ENCODE peak calls at places on chromosomes 3 and 15, in eight cellular contexts. G is esophagus muscularis mucosa, D is suprapubic skin, N is sigmoid colon, O is breast epithelium, J is thyroid gland, A is heart left ventricle, E is vagina. K is an unnamed sample. For H3K27me3, the result is how much of the 10 kb centered on the place peaks cover.

GRCh38 chr15:90407871-90408317 is 19.9 kb downstream of the IQGAP1 start:
- DNase-seq in D (no peak), A (no peak), J (no peak), E (no peak), N (no peak), O (no peak), G (no peak), K (no peak)

GRCh38 chr3:149296972-149297371 is 36.5 kb downstream of the TM4SF18 start:
- DNase-seq in J (no peak), N (no peak), A (no peak), E (no peak), G (no peak), O (no peak), D (no peak), K (no peak)

GRCh38 chr15:39597751-39598185 is 16.9 kb downstream of the THBS1 start:
- DNase-seq in O (no peak), A (no peak), J (no peak), E (no peak), D (no peak), N (no peak), G (no peak), K (no peak)

GRCh38 chr3:42507252-42507651 is 4.8 kb downstream of the VIPR1 start:
- DNase-seq in A (peak), D (peak), E (no peak), N (peak), G (no peak), J (peak), O (peak), K (peak)

GRCh38 chr15:73926191-73927002 is at the start of gene LOXL1:
- DNase-seq in O (peak), D (no peak), G (no peak), E (no peak), N (peak), A (peak), J (peak), K (peak)

GRCh38 chr3:72907851-72908620 is 20.2 kb downstream of the GXYLT2 start:
- DNase-seq in J (peak), G (no peak), E (no peak), O (peak), D (no peak), A (peak), N (no peak), K (no peak)

GRCh38 chr3:46714728-46715506 is 2.8 kb downstream of the PRSS50 start:
- DNase-seq in G (no peak), D (no peak), A (peak), N (peak), O (no peak), J (no peak), E (peak), K (no peak)

GRCh38 chr3:42014949-42015533 is 53.1 kb upstream of the ULK4 start:
- DNase-seq in N (peak), O (no peak), J (peak), D (peak), G (no peak), A (peak), E (no peak), K (peak)

GRCh38 chr3:26712211-26713026 is 89.8 kb downstream of the LRRC3B start:
- DNase-seq in J (no peak), G (no peak), D (no peak), O (no peak), E (no peak), A (no peak), N (no peak), K (no peak)

GRCh38 chr3:48820626-48821324 is 26.9 kb downstream of the PRKAR2A start:
- DNase-seq in A (no peak), E (no peak), N (no peak), G (no peak), D (no peak), O (no peak), J (no peak), K (no peak)

GRCh38 chr3:150384517-150385212 is 23.4 kb upstream of the TSC22D2 start:
- DNase-seq in D (no peak), O (no peak), A (peak), J (peak), N (no peak), E (no peak), G (no peak), K (peak)

GRCh38 chr15:84079885-84080777 is 155.4 kb upstream of the GOLGA6L4 start:
- DNase-seq in A (peak), D (no peak), O (no peak), N (peak), G (no peak), J (peak), E (no peak), K (peak)

GRCh38 chr15:72415304-72415703 is 17.2 kb downstream of the TMEM202 start:
- DNase-seq in J (no peak), G (no peak), N (no peak), E (no peak), O (no peak), A (no peak), D (no peak), K (no peak)

GRCh38 chr3:75192065-75192658 is 472.0 kb upstream of the FRG2C start:
- DNase-seq in G (no peak), A (peak), J (peak), E (no peak), O (peak), N (no peak), D (no peak), K (no peak)

GRCh38 chr3:50807266-50807665 is 132.5 kb downstream of the DOCK3 start:
- DNase-seq in J (peak), E (no peak), A (no peak), N (no peak), D (no peak), O (no peak), G (peak), K (no peak)
- H3K27me3 ChIP-seq in J (under half), E (under half), A (under half), N (under half), D (under half), O (under half), G (under half), K (under half)

GRCh38 chr3:176799675-176800074 is 397.6 kb downstream of the TBL1XR1 start:
- DNase-seq in G (no peak), D (no peak), E (no peak), O (no peak), A (no peak), J (no peak), N (no peak), K (no peak)
- H3K27ac ChIP-seq in G (no peak), D (no peak), E (no peak), O (peak), A (no peak), J (no peak), N (peak), K (no peak)

DNA sequence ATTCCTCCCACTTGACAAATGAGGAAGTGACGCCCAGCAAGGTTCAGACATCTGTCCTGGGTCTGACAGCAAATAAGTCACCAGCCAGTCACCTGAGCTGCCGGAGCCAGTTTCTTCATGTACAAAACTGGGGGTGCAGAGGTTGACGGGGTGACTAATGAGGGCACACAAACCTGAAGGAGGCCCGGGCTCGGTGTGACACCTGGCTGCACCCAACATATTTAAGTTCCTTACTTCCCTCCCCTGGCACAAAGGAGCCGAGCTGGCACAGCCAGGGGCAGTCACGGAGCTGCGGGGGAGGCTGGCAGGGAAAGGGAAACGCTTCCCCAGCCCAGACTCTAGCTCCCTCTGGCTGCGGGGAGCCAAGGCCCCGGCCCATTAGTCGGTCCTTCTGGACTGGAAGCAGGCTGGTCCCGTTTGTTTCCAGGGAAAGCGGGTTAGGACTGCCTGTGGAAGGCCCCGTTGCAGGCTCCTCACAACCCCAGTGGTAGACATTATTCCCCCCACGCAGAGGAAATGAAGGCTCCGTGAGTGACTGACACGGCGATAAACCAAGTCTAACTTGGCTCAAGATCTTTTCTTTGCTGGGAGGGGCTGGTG is 2.3 kb downstream of the FBXL22 start:
- DNase-seq in J (peak), A (peak), E (no peak), N (peak), G (peak), O (peak), D (peak), K (peak)
- TF ChIP-seq POLR2A in J (no peak), A (no peak), E (no peak), N (no peak), G (no peak), O (no peak), D (no peak), K (no peak)

GRCh38 chr15:96359371-96359771 is 28.9 kb downstream of the NR2F2 start:
- DNase-seq in J (no peak), A (no peak), N (no peak), D (no peak), E (no peak), O (no peak), G (no peak), K (no peak)
- H3K27me3 ChIP-seq in J (half or more), A (under half), N (under half), D (half or more), E (under half), O (under half), G (under half), K (under half)

K was measured in spleen.